ENCODE peak calls at places on chromosome 13, in nine cellular contexts. G is IMR-90, I is suprapubic skin, E is adrenal gland, Y is cardiac muscle cell, F is GM23338, N is AG09319, K is MCF 10A, P is B cell. D is an unnamed sample.

GRCh38 chr13:98962901-98963594 is 14.8 kb downstream of the DOCK9 start:
- DNase-seq in G (no peak), I (no peak), E (no peak), Y (no peak), F (no peak), N (no peak), K (no peak), P (no peak), D (no peak)

GRCh38 chr13:81275666-81276258 is 934.8 kb upstream of the SPRY2 start:
- DNase-seq in G (no peak), I (no peak), E (no peak), Y (no peak), F (peak), N (no peak), K (no peak), P (no peak), D (no peak)

GRCh38 chr13:112959206-112959605 is 9.8 kb upstream of the MCF2L start:
- DNase-seq in G (no peak), I (no peak), E (no peak), Y (peak), F (no peak), N (no peak), K (no peak), P (no peak), D (no peak)

GRCh38 chr13:92158335-92158734 is 759.9 kb downstream of the GPC5 start:
- DNase-seq in G (peak), I (no peak), E (no peak), Y (peak), F (no peak), N (no peak), K (peak), P (no peak), D (no peak)

GRCh38 chr13:110341445-110342247 is 34.6 kb downstream of the COL4A2 start:
- DNase-seq in G (peak), I (no peak), E (no peak), Y (peak), F (no peak), N (no peak), K (no peak), P (peak), D (no peak)

GRCh38 chr13:20141238-20142018 is 19.4 kb downstream of the GJA3 start:
- DNase-seq in G (no peak), I (no peak), E (no peak), Y (no peak), F (no peak), N (no peak), K (no peak), P (no peak), D (no peak)

GRCh38 chr13:87872813-87873212 is 201.6 kb downstream of the SLITRK5 start:
- DNase-seq in G (no peak), I (no peak), E (no peak), Y (no peak), F (no peak), N (no peak), K (no peak), P (no peak), D (no peak)

GRCh38 chr13:45015300-45015699 is 26.0 kb downstream of the GPALPP1 start:
- DNase-seq in G (peak), I (no peak), E (peak), Y (no peak), F (no peak), N (no peak), K (no peak), P (no peak), D (no peak)

GRCh38 chr13:93174260-93174659 is 52.3 kb upstream of the GPC6 start:
- DNase-seq in G (no peak), I (no peak), E (no peak), Y (no peak), F (no peak), N (no peak), K (no peak), P (no peak), D (no peak)

GRCh38 chr13:41007359-41008118 is 11.6 kb downstream of the ELF1 start:
- DNase-seq in G (peak), I (no peak), E (no peak), Y (no peak), F (peak), N (no peak), K (peak), P (peak), D (no peak)

GRCh38 chr13:31699650-31700049 is 39.7 kb upstream of the RXFP2 start:
- DNase-seq in G (no peak), I (no peak), E (no peak), Y (peak), F (peak), N (no peak), K (peak), P (no peak), D (no peak)

GRCh38 chr13:33761744-33762143 is 56.2 kb upstream of the RFC3 start:
- DNase-seq in G (no peak), I (no peak), E (no peak), Y (peak), F (peak), N (no peak), K (peak), P (no peak), D (no peak)

GRCh38 chr13:23433171-23434153 is at the start of gene SACS:
- DNase-seq in G (peak), I (no peak), E (peak), Y (peak), F (peak), N (no peak), K (no peak), P (no peak), D (no peak)

GRCh38 chr13:32330438-32330837 is 15.1 kb downstream of the BRCA2 start:
- DNase-seq in G (peak), I (no peak), E (no peak), Y (peak), F (no peak), N (peak), K (peak), P (no peak), D (no peak)

GRCh38 chr13:44752184-44752583 is 176.1 kb upstream of the TSC22D1 start:
- DNase-seq in G (no peak), I (no peak), E (peak), Y (no peak), F (no peak), N (no peak), K (no peak), P (no peak), D (no peak)

GRCh38 chr13:44191504-44192171 is 182.0 kb upstream of the SERP2 start:
- DNase-seq in G (peak), I (no peak), E (peak), Y (peak), F (peak), N (peak), K (peak), P (peak), D (no peak)

GRCh38 chr13:98476106-98476505 is 100.8 kb downstream of the STK24 start:
- DNase-seq in G (no peak), I (peak), E (no peak), Y (peak), F (peak), N (no peak), K (no peak), P (peak), D (no peak)

GRCh38 chr13:84553252-84553651 is 671.0 kb upstream of the SLITRK1 start:
- DNase-seq in G (no peak), I (no peak), E (peak), Y (no peak), F (no peak), N (no peak), K (no peak), P (no peak), D (no peak)

GRCh38 chr13:29545988-29546387 is 49.5 kb downstream of the SLC7A1 start:
- DNase-seq in G (no peak), I (no peak), E (no peak), Y (no peak), F (no peak), N (no peak), K (no peak), P (no peak), D (no peak)

GRCh38 chr13:29546662-29547061 is 48.8 kb downstream of the SLC7A1 start:
- DNase-seq in G (no peak), I (no peak), E (no peak), Y (no peak), F (no peak), N (no peak), K (no peak), P (no peak), D (no peak)

GRCh38 chr13:29540799-29541198 is 54.7 kb downstream of the SLC7A1 start:
- DNase-seq in G (no peak), I (no peak), E (no peak), Y (no peak), F (no peak), N (no peak), K (no peak), P (no peak), D (no peak)

GRCh38 chr13:29541400-29541799 is 54.1 kb downstream of the SLC7A1 start:
- DNase-seq in G (no peak), I (no peak), E (no peak), Y (no peak), F (no peak), N (no peak), K (no peak), P (no peak), D (no peak)

DNA sequence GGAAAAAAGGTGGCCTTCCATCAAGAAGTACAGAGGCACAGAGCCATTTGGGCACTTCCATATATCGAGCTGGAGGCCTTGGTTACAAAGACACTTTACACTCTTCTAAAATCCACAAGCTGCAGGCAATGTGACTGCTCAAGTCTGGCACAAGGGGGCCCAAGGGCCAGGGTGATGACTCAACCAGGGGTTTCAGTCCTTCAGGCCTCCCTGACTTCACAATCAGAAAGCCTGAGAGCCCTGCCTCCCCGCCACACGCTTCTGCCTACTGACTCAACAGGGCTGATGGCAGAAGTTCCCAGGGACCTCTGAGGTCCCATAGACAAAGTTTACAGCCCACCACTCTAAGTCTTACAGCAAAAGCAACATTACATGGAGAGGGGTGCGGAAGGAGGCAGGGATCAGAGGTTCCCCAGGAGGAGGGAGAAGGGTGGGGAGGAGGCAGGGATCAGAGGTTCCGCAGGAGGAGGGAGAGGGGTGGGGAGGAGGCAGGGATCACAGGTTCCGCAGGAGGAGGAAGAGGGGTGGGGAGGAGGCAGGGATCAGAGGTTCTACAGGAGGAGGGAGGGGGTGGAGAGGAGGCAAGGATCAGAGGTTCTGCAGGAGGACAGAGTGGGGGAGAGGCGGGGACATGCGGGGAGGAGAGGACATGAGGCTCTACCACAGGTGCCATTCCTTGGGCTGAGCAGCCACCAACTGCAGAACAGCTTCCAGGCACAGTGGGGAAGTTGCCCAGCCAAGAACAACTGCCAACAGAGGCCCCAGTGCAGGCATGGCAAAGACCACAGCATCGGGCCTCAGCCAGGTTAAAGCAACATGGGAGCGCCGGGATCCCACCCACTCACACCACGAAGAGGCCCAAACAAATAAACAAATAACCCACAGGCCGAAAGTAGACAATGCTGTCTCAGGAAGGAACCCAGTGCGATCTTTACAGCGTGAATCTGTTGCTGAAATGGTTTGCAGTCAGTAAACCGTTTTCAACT is 52.0 kb downstream of the SLC7A1 start:
- DNase-seq in G (peak), I (no peak), E (no peak), Y (peak), F (peak), N (no peak), K (peak), P (no peak), D (no peak)
- TF ChIP-seq CTCF in G (peak), I (no peak), E (no peak), Y (no peak), F (no peak), N (no peak), K (no peak), P (no peak), D (no peak)

GRCh38 chr13:101149735-101150380 is 266.4 kb downstream of the NALCN start:
- DNase-seq in G (peak), I (no peak), E (no peak), Y (peak), F (peak), N (peak), K (peak), P (no peak), D (no peak)
- TF ChIP-seq CTCF in G (peak), I (no peak), E (no peak), Y (peak), F (peak), N (peak), K (no peak), P (no peak), D (peak)

DNA sequence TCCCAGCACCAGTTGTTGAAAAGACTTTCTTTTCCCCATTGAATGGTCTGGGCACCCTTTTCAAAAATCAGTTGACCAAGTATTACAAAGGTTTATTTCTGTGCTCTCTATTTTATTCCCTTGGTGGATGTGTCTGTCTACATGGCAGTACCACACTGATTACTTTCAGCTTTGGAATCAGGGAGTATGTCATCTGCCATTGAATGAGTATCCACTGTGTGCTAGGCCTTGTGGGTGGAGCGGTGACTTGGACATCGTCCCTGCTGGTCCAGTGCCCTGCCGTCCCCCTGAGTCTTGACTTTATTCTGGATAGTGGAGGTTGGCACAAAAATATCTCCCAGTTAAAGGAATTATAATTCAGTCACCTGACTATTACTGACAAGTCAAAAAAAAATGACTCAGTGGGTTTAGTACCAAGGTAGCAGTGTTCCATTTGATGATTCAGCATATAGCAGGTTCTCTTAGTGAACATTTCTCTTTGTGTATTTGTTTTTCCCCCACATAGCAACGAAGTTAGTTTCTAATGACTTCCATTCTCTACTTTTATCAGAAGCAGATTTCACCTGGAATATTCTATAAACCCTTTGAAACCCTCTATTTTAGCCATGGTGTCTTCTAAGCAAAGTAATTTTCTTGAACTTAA is 3.9 kb downstream of the UPF3A start:
- DNase-seq in G (peak), I (peak), E (no peak), Y (no peak), F (no peak), N (no peak), K (peak), P (no peak), D (no peak)
- TF ChIP-seq CTCF in G (no peak), I (no peak), E (no peak), Y (no peak), F (no peak), N (no peak), K (no peak), P (no peak), D (no peak)

DNA sequence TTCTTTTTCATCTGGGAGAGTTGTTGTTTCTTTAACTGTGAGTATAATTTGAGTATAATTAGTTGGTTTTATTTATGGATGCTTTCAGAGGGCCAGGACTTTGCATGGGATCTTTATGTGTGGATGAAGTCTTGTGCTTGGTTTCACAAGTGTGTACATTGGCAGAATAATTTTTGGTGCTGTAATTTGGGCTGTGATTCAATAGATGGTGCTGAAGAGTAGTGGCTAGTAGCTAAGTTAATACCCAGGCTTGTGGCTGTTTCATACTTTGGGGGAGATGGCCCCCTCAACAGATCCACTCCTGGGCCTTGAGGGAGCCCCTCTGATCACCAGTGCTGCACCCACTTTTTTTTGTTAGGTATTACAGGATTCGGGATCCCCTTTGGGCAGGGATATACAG is 1142.4 kb downstream of the SLITRK1 start:
- DNase-seq in G (peak), I (no peak), E (no peak), Y (peak), F (no peak), N (no peak), K (peak), P (no peak), D (no peak)
- TF ChIP-seq CTCF in G (peak), I (no peak), E (no peak), Y (peak), F (peak), N (no peak), K (peak), P (no peak), D (no peak)

GRCh38 chr13:50531917-50532899 is 311.3 kb downstream of the DLEU7 start:
- DNase-seq in G (peak), I (no peak), E (no peak), Y (peak), F (no peak), N (no peak), K (peak), P (peak), D (no peak)
- TF ChIP-seq CTCF in G (peak), I (peak), E (peak), Y (peak), F (peak), N (peak), K (peak), P (peak), D (peak)

DNA sequence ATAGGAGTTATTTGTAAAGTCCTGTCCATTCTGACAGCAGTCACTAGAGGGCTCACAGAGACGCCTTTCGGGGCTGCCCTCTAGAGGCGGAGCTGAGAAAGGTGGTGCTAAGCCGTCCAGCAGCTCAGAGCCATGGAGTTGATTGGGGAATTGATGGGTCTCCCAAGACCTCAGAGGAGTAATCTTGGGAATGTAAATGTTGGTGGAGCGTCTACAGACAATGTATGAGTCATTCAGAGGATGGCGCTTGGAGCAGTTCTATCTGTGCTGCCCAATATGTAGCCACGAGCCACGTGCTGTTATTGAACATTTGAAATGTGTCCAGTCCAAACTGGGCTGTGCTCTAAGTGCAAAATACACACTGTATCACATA is 287.4 kb downstream of the COG6 start:
- DNase-seq in G (peak), I (peak), E (peak), Y (peak), F (peak), N (peak), K (peak), P (peak), D (peak)
- TF ChIP-seq CTCF in G (peak), I (peak), E (peak), Y (peak), F (peak), N (no peak), K (peak), P (peak), D (peak)

GRCh38 chr13:46281779-46282178 is 70.1 kb downstream of the LRRC63 start:
- DNase-seq in G (no peak), I (no peak), E (no peak), Y (no peak), F (no peak), N (no peak), K (no peak), P (no peak), D (no peak)

GRCh38 chr13:46274094-46274698 is 62.5 kb downstream of the LRRC63 start:
- DNase-seq in G (no peak), I (no peak), E (no peak), Y (no peak), F (no peak), N (no peak), K (no peak), P (no peak), D (no peak)

GRCh38 chr13:46278474-46278873 is 66.7 kb downstream of the LRRC63 start:
- DNase-seq in G (no peak), I (no peak), E (no peak), Y (peak), F (peak), N (no peak), K (no peak), P (no peak), D (no peak)
- TF ChIP-seq CTCF in G (no peak), I (no peak), E (no peak), Y (no peak), F (no peak), N (no peak), K (no peak), P (no peak), D (no peak)

GRCh38 chr13:43134896-43135295 is 111.5 kb downstream of the DNAJC15 start:
- DNase-seq in G (no peak), I (no peak), E (no peak), Y (no peak), F (no peak), N (no peak), K (no peak), P (no peak), D (no peak)

GRCh38 chr13:43129511-43130130 is 106.2 kb downstream of the DNAJC15 start:
- DNase-seq in G (no peak), I (no peak), E (no peak), Y (no peak), F (no peak), N (no peak), K (no peak), P (no peak), D (no peak)

GRCh38 chr13:43132911-43133310 is 109.5 kb downstream of the DNAJC15 start:
- DNase-seq in G (no peak), I (no peak), E (no peak), Y (no peak), F (no peak), N (no peak), K (no peak), P (no peak), D (no peak)

GRCh38 chr13:43133792-43134191 is 110.4 kb downstream of the DNAJC15 start:
- DNase-seq in G (no peak), I (no peak), E (no peak), Y (no peak), F (peak), N (no peak), K (no peak), P (no peak), D (no peak)

GRCh38 chr13:43132228-43132627 is 108.8 kb downstream of the DNAJC15 start:
- DNase-seq in G (peak), I (no peak), E (peak), Y (peak), F (peak), N (no peak), K (peak), P (no peak), D (no peak)
- TF ChIP-seq CTCF in G (peak), I (no peak), E (peak), Y (peak), F (peak), N (no peak), K (peak), P (no peak), D (peak)

D was measured in progenitor cell of endocrine pancreas.